ENCODE peak calls at places on chromosomes 4 and X, in eight cellular contexts. A is A549, G is left lung, J is esophagus squamous epithelium, V is endothelial cell of umbilical vein, I is heart right ventricle, C is OCI-LY7, R is lung. Z is an unnamed sample. For H3K4me1, the result is how much of the 10 kb centered on the place peaks cover.

GRCh38 chrX:40543661-40544328 is 37.0 kb upstream of the ATP6AP2 start:
- DNase-seq in A (peak), G (no peak), J (no peak), V (peak), I (no peak), C (peak), R (no peak), Z (no peak)

GRCh38 chr4:174120446-174121142 is 162.9 kb downstream of the FBXO8 start:
- DNase-seq in A (peak), G (no peak), J (no peak), V (peak), I (peak), C (peak), R (no peak), Z (no peak)

GRCh38 chr4:52051213-52051614 is at the start of gene SPATA18:
- DNase-seq in A (peak), G (peak), J (no peak), V (no peak), I (peak), C (no peak), R (no peak), Z (no peak)

GRCh38 chr4:145879598-145879997 is 59.0 kb downstream of the ZNF827 start:
- DNase-seq in A (no peak), G (no peak), J (no peak), V (no peak), I (no peak), C (no peak), R (no peak), Z (no peak)

GRCh38 chrX:87663421-87663820 is 145.8 kb downstream of the KLHL4 start:
- DNase-seq in A (no peak), G (no peak), J (no peak), V (peak), I (no peak), C (no peak), R (no peak), Z (no peak)

GRCh38 chrX:53321943-53322497 is 40.6 kb upstream of the IQSEC2 start:
- DNase-seq in A (no peak), G (no peak), J (no peak), V (no peak), I (no peak), C (no peak), R (no peak), Z (no peak)

GRCh38 chrX:20743054-20743453 is 476.3 kb upstream of the RPS6KA3 start:
- DNase-seq in A (no peak), G (no peak), J (no peak), V (no peak), I (no peak), C (no peak), R (no peak), Z (no peak)

GRCh38 chr4:76197001-76197743 is 16.5 kb downstream of the SCARB2 start:
- DNase-seq in A (no peak), G (no peak), J (no peak), V (no peak), I (no peak), C (no peak), R (no peak), Z (no peak)

GRCh38 chr4:159150838-159151390 is 48.0 kb downstream of the RAPGEF2 start:
- DNase-seq in A (no peak), G (no peak), J (no peak), V (peak), I (no peak), C (no peak), R (no peak), Z (no peak)

GRCh38 chr4:151935411-151935810 is 174.6 kb upstream of the GATB start:
- DNase-seq in A (no peak), G (no peak), J (no peak), V (no peak), I (no peak), C (no peak), R (no peak), Z (no peak)

GRCh38 chr4:820230-821172 is 5.4 kb downstream of the CPLX1 start:
- DNase-seq in A (no peak), G (no peak), J (no peak), V (no peak), I (no peak), C (no peak), R (no peak), Z (no peak)

GRCh38 chr4:183438458-183439113 is 5.8 kb upstream of the CDKN2AIP start:
- DNase-seq in A (peak), G (no peak), J (no peak), V (peak), I (no peak), C (no peak), R (peak), Z (no peak)

GRCh38 chrX:43589735-43590515 is 66.2 kb upstream of the MAOA start:
- DNase-seq in A (no peak), G (no peak), J (no peak), V (no peak), I (no peak), C (no peak), R (no peak), Z (no peak)

GRCh38 chr4:141713771-141714445 is 77.5 kb downstream of the IL15 start:
- DNase-seq in A (peak), G (no peak), J (no peak), V (peak), I (no peak), C (no peak), R (no peak), Z (no peak)

GRCh38 chr4:181684310-181684709 is 558.9 kb upstream of the TENM3 start:
- DNase-seq in A (no peak), G (no peak), J (no peak), V (no peak), I (no peak), C (no peak), R (no peak), Z (no peak)

GRCh38 chrX:139483721-139484120 is 46.8 kb upstream of the F9 start:
- DNase-seq in A (no peak), G (no peak), J (no peak), V (no peak), I (no peak), C (no peak), R (no peak), Z (no peak)

GRCh38 chr4:131367441-131367840 is 1781.7 kb upstream of the PCDH10 start:
- DNase-seq in A (no peak), G (no peak), J (no peak), V (no peak), I (no peak), C (no peak), R (no peak), Z (no peak)

GRCh38 chr4:75512336-75513211 is 1.6 kb downstream of the RCHY1 start:
- DNase-seq in A (no peak), G (no peak), J (no peak), V (peak), I (no peak), C (peak), R (peak), Z (no peak)

GRCh38 chr4:6366581-6366980 is 96.9 kb downstream of the WFS1 start:
- DNase-seq in A (no peak), G (peak), J (no peak), V (no peak), I (no peak), C (no peak), R (no peak), Z (no peak)

GRCh38 chrX:6149231-6149870 is 79.3 kb downstream of the NLGN4X start:
- DNase-seq in A (no peak), G (no peak), J (no peak), V (no peak), I (no peak), C (no peak), R (no peak), Z (no peak)

GRCh38 chr4:7785017-7785416 is 154.6 kb downstream of the AFAP1 start:
- DNase-seq in A (no peak), G (no peak), J (no peak), V (peak), I (no peak), C (no peak), R (no peak), Z (no peak)

GRCh38 chr4:52560844-52561280 is 98.2 kb downstream of the USP46 start:
- DNase-seq in A (no peak), G (no peak), J (no peak), V (no peak), I (no peak), C (no peak), R (no peak), Z (no peak)

GRCh38 chrX:124274438-124275166 is 57.9 kb upstream of the TEX13D start:
- DNase-seq in A (no peak), G (no peak), J (no peak), V (no peak), I (peak), C (no peak), R (no peak), Z (no peak)

GRCh38 chr4:182145360-182145905 is 97.8 kb upstream of the TENM3 start:
- DNase-seq in A (no peak), G (no peak), J (no peak), V (no peak), I (no peak), C (no peak), R (no peak), Z (no peak)

GRCh38 chr4:13642163-13642562 is 14.6 kb upstream of the BOD1L1 start:
- DNase-seq in A (no peak), G (no peak), J (no peak), V (no peak), I (no peak), C (no peak), R (no peak), Z (no peak)

GRCh38 chr4:151013491-151013890 is 1.6 kb downstream of the LRBA start:
- DNase-seq in A (no peak), G (no peak), J (no peak), V (peak), I (no peak), C (peak), R (no peak), Z (no peak)

GRCh38 chrX:137878401-137878800 is 312.5 kb downstream of the ZIC3 start:
- DNase-seq in A (no peak), G (no peak), J (no peak), V (no peak), I (no peak), C (no peak), R (no peak), Z (no peak)

GRCh38 chrX:30414144-30414543 is 105.0 kb upstream of the NR0B1 start:
- DNase-seq in A (peak), G (no peak), J (no peak), V (no peak), I (no peak), C (no peak), R (no peak), Z (no peak)

GRCh38 chrX:150870487-150871340 is 27.8 kb downstream of the CD99L2 start:
- DNase-seq in A (no peak), G (no peak), J (no peak), V (no peak), I (no peak), C (no peak), R (no peak), Z (no peak)

GRCh38 chrX:47590984-47591383 is 8.7 kb downstream of the TIMP1 start:
- DNase-seq in A (no peak), G (no peak), J (no peak), V (no peak), I (no peak), C (no peak), R (no peak), Z (peak)

GRCh38 chrX:102765794-102766193 is 45.3 kb downstream of the GPRASP3 start:
- DNase-seq in A (peak), G (no peak), J (no peak), V (peak), I (no peak), C (no peak), R (no peak), Z (no peak)

GRCh38 chr4:162952232-162952631 is 214.5 kb downstream of the NAF1 start:
- DNase-seq in A (no peak), G (no peak), J (no peak), V (no peak), I (no peak), C (no peak), R (no peak), Z (no peak)

DNA sequence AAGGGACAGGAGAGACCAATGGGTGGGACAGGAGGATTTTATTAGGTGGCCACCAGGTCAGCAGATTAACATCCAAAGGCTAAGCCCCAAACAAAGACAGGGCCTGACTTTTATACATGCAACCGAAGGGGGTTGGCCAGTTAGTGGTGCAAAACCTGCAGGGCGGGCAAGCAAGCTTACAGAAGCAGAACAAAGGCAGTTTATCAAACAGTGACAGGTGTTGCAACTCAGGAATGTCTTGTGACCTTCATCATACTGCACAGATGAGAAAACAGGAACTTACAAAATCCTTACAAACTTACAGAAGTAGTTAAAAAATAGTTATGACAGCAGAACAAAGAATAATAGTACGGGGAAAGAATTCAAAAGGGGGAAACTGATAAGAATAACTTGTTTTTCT is 708.1 kb downstream of the GLUD2 start:
- DNase-seq in A (peak), G (no peak), J (no peak), V (no peak), I (no peak), C (no peak), R (no peak), Z (no peak)
- H3K27ac ChIP-seq in A (no peak), G (no peak), J (peak), V (no peak), I (no peak), C (no peak), R (no peak), Z (no peak)

GRCh38 chrX:28659269-28659668 is 72.0 kb downstream of the IL1RAPL1 start:
- DNase-seq in A (peak), G (no peak), J (no peak), V (no peak), I (no peak), C (peak), R (no peak), Z (no peak)
- TF ChIP-seq CTCF in A (no peak), G (no peak), J (no peak), V (peak), I (no peak), C (peak), R (no peak), Z (no peak)

GRCh38 chr4:68344049-68344448 is 5.8 kb downstream of the YTHDC1 start:
- DNase-seq in A (no peak), G (no peak), J (no peak), V (no peak), I (no peak), C (no peak), R (no peak), Z (no peak)
- H3K4me1 ChIP-seq in A (half or more), G (half or more), J (half or more), V (under half), I (half or more), C (under half), R (under half), Z (half or more)

DNA sequence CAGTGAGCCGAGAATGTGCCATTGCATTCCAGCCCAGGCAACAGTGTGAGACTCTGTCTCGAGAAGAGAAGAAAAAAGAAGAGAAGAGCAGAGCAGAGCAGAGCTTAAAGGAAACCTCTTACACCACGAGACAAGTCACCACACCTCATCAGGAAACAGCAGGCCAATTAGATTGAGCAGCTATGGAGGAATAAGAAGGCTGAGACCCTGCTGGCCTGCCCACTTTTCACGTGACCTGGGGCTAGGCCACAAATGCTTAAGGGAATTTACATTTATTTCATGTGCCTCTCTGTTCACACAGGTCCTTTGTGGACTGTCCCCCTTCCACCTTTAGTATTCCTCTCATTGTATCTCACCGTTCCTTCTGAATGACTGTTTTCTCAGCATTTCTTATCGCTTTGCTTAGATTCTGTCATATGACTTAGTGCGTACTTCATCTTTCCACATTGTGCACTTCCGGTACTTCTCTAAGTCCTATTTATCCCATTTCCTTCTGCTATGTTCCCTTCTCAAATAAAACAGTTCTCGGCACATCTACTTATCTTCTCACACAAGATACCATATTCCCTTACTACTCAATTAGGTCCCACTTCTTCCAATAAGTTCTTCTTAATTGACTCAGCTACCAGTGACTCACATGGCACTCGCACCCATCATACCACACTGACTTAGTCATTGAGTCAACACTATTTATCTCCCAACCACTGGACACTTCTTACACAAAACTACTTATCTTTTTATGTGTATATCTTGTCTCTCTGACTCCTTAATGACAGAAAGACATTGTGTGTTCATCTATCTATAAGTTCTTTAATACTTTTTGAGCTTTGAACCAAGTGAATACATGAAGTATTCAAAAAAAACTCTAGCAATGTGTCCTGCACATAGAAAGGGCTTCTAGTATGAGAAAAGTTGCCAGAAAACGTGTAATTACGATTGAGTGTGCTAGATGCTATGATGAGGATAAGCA is 11.0 kb downstream of the CUL4B start:
- DNase-seq in A (peak), G (no peak), J (no peak), V (peak), I (no peak), C (no peak), R (no peak), Z (no peak)
- H3K27ac ChIP-seq in A (peak), G (peak), J (peak), V (peak), I (peak), C (no peak), R (no peak), Z (no peak)

Z was measured in CD8-positive, alpha-beta T cell.